ENCODE peak calls at places on chromosomes 16 and 17, in nine cellular contexts. One of them, this sample, is unnamed.

GRCh38 chr16:84614914-84615813 is 2.7 kb downstream of the COTL1 start:
- DNase-seq in AG04450: no peak
- DNase-seq in upper lobe of right lung: no peak
- DNase-seq in mammary epithelial cell: no peak
- DNase-seq in gastrocnemius medialis: no peak
- DNase-seq in HepG2: no peak
- DNase-seq in breast epithelium: no peak
- DNase-seq in cardiac muscle cell: no peak
- DNase-seq in A549: no peak
- DNase-seq in this sample: no peak

GRCh38 chr17:3681565-3681964 is 13.0 kb downstream of the EMC6 start:
- DNase-seq in AG04450: no peak
- DNase-seq in upper lobe of right lung: no peak
- DNase-seq in mammary epithelial cell: no peak
- DNase-seq in gastrocnemius medialis: no peak
- DNase-seq in HepG2: no peak
- DNase-seq in breast epithelium: no peak
- DNase-seq in cardiac muscle cell: no peak
- DNase-seq in A549: no peak
- DNase-seq in this sample: no peak

GRCh38 chr17:39332092-39332491 is 69.3 kb downstream of the FBXL20 start:
- DNase-seq in AG04450: no peak
- DNase-seq in upper lobe of right lung: no peak
- DNase-seq in mammary epithelial cell: no peak
- DNase-seq in gastrocnemius medialis: no peak
- DNase-seq in HepG2: no peak
- DNase-seq in breast epithelium: no peak
- DNase-seq in cardiac muscle cell: no peak
- DNase-seq in A549: no peak
- DNase-seq in this sample: no peak

GRCh38 chr17:74865504-74866197 is 6.0 kb upstream of the GRIN2C start:
- DNase-seq in AG04450: no peak
- DNase-seq in upper lobe of right lung: no peak
- DNase-seq in mammary epithelial cell: no peak
- DNase-seq in gastrocnemius medialis: no peak
- DNase-seq in HepG2: no peak
- DNase-seq in breast epithelium: no peak
- DNase-seq in cardiac muscle cell: no peak
- DNase-seq in A549: no peak
- DNase-seq in this sample: no peak

GRCh38 chr17:13076905-13077304 is 59.1 kb upstream of the ELAC2 start:
- DNase-seq in AG04450: no peak
- DNase-seq in upper lobe of right lung: no peak
- DNase-seq in mammary epithelial cell: no peak
- DNase-seq in gastrocnemius medialis: no peak
- DNase-seq in HepG2: no peak
- DNase-seq in breast epithelium: no peak
- DNase-seq in cardiac muscle cell: no peak
- DNase-seq in A549: no peak
- DNase-seq in this sample: no peak

GRCh38 chr16:87602005-87602790 is at the start of gene JPH3:
- DNase-seq in AG04450: no peak
- DNase-seq in upper lobe of right lung: no peak
- DNase-seq in mammary epithelial cell: no peak
- DNase-seq in gastrocnemius medialis: no peak
- DNase-seq in HepG2: no peak
- DNase-seq in breast epithelium: no peak
- DNase-seq in cardiac muscle cell: peak; percentile 82
- DNase-seq in A549: no peak
- DNase-seq in this sample: no peak

GRCh38 chr16:3611145-3611977 is at the start of gene SLX4:
- DNase-seq in AG04450: peak; percentile 61
- DNase-seq in upper lobe of right lung: peak; percentile 96
- DNase-seq in mammary epithelial cell: peak; percentile 88
- DNase-seq in gastrocnemius medialis: peak; percentile 86
- DNase-seq in HepG2: peak; percentile 84
- DNase-seq in breast epithelium: peak; percentile 86
- DNase-seq in cardiac muscle cell: peak; percentile 96
- DNase-seq in A549: peak; percentile 98
- DNase-seq in this sample: peak; percentile 84

GRCh38 chr16:67562526-67562917 is at the start of gene CTCF:
- DNase-seq in AG04450: no peak
- DNase-seq in upper lobe of right lung: peak; percentile 95
- DNase-seq in mammary epithelial cell: peak; percentile 70
- DNase-seq in gastrocnemius medialis: peak; percentile 81
- DNase-seq in HepG2: peak; percentile 70
- DNase-seq in breast epithelium: no peak
- DNase-seq in cardiac muscle cell: peak; percentile 92
- DNase-seq in A549: peak; percentile 62
- DNase-seq in this sample: peak; percentile 75

GRCh38 chr16:9334091-9334490 is 242.6 kb downstream of the HAPSTR1 start:
- DNase-seq in AG04450: no peak
- DNase-seq in upper lobe of right lung: no peak
- DNase-seq in mammary epithelial cell: no peak
- DNase-seq in gastrocnemius medialis: no peak
- DNase-seq in HepG2: no peak
- DNase-seq in breast epithelium: no peak
- DNase-seq in cardiac muscle cell: no peak
- DNase-seq in A549: no peak
- DNase-seq in this sample: no peak

GRCh38 chr16:68284847-68285246 is 20.5 kb downstream of the SLC7A6 start:
- DNase-seq in AG04450: no peak
- DNase-seq in upper lobe of right lung: no peak
- DNase-seq in mammary epithelial cell: no peak
- DNase-seq in gastrocnemius medialis: no peak
- DNase-seq in HepG2: no peak
- DNase-seq in breast epithelium: no peak
- DNase-seq in cardiac muscle cell: no peak
- DNase-seq in A549: no peak
- DNase-seq in this sample: no peak

GRCh38 chr16:11202260-11203091 is 53.5 kb downstream of the SOCS1 start:
- DNase-seq in AG04450: no peak
- DNase-seq in upper lobe of right lung: no peak
- DNase-seq in mammary epithelial cell: no peak
- DNase-seq in gastrocnemius medialis: no peak
- DNase-seq in HepG2: no peak
- DNase-seq in breast epithelium: no peak
- DNase-seq in cardiac muscle cell: no peak
- DNase-seq in A549: no peak
- DNase-seq in this sample: peak; percentile 48

GRCh38 chr17:41334385-41334784 is 16.2 kb downstream of the KRT33A start:
- DNase-seq in AG04450: no peak
- DNase-seq in upper lobe of right lung: no peak
- DNase-seq in mammary epithelial cell: no peak
- DNase-seq in gastrocnemius medialis: no peak
- DNase-seq in HepG2: no peak
- DNase-seq in breast epithelium: no peak
- DNase-seq in cardiac muscle cell: no peak
- DNase-seq in A549: no peak
- DNase-seq in this sample: no peak

GRCh38 chr17:49575524-49576120 is at the start of gene NXPH3:
- DNase-seq in AG04450: no peak
- DNase-seq in upper lobe of right lung: peak; percentile 87
- DNase-seq in mammary epithelial cell: peak; percentile 59
- DNase-seq in gastrocnemius medialis: peak; percentile 54
- DNase-seq in HepG2: peak; percentile 47
- DNase-seq in breast epithelium: peak; percentile 32
- DNase-seq in cardiac muscle cell: peak; percentile 85
- DNase-seq in A549: peak; percentile 79
- DNase-seq in this sample: peak; percentile 35

GRCh38 chr16:46884513-46885293 is 541 bp downstream of the GPT2 start:
- DNase-seq in AG04450: no peak
- DNase-seq in upper lobe of right lung: no peak
- DNase-seq in mammary epithelial cell: peak; percentile 36
- DNase-seq in gastrocnemius medialis: no peak
- DNase-seq in HepG2: no peak
- DNase-seq in breast epithelium: no peak
- DNase-seq in cardiac muscle cell: peak; percentile 22
- DNase-seq in A549: no peak
- DNase-seq in this sample: no peak

GRCh38 chr17:51725185-51725584 is 433.3 kb downstream of the CA10 start:
- DNase-seq in AG04450: no peak
- DNase-seq in upper lobe of right lung: no peak
- DNase-seq in mammary epithelial cell: no peak
- DNase-seq in gastrocnemius medialis: no peak
- DNase-seq in HepG2: no peak
- DNase-seq in breast epithelium: no peak
- DNase-seq in cardiac muscle cell: no peak
- DNase-seq in A549: no peak
- DNase-seq in this sample: no peak

GRCh38 chr16:53457670-53458069 is 23.4 kb downstream of the RBL2 start:
- DNase-seq in AG04450: no peak
- DNase-seq in upper lobe of right lung: no peak
- DNase-seq in mammary epithelial cell: peak; percentile 29
- DNase-seq in gastrocnemius medialis: no peak
- DNase-seq in HepG2: no peak
- DNase-seq in breast epithelium: no peak
- DNase-seq in cardiac muscle cell: no peak
- DNase-seq in A549: no peak
- DNase-seq in this sample: no peak

GRCh38 chr16:66979011-66979717 is 9.2 kb upstream of the CES4A start:
- DNase-seq in AG04450: no peak
- DNase-seq in upper lobe of right lung: peak; percentile 87
- DNase-seq in mammary epithelial cell: no peak
- DNase-seq in gastrocnemius medialis: no peak
- DNase-seq in HepG2: no peak
- DNase-seq in breast epithelium: no peak
- DNase-seq in cardiac muscle cell: no peak
- DNase-seq in A549: no peak
- DNase-seq in this sample: no peak

DNA sequence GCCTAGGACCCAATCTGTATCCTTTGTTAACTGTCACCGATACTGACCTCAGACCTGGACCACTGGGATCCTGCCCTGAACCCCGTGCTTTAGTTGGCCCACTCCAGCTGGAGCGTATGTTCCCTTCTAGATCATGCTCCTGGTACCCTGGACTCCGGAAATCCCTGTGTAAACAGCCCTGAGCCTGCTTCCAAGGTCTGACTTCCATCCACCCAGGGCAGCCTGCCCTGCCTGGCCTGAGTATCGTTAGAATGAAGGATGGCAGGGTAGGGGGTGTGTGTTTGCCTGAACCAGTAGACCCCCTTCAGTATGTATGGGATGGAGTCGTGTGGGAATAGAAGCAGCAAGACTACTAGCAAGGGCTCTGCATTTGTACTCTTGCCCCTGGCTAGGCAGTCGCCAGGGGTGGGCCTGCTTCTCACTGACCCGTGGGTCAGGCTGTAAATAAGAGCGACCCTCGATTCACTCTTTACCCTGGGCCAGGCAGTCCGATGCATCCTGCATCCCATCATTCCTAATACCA is 691 bp upstream of the TMEM98 start:
- DNase-seq in AG04450: no peak
- DNase-seq in upper lobe of right lung: no peak
- DNase-seq in mammary epithelial cell: no peak
- DNase-seq in gastrocnemius medialis: no peak
- DNase-seq in HepG2: peak; percentile 76
- DNase-seq in breast epithelium: no peak
- DNase-seq in cardiac muscle cell: no peak
- DNase-seq in A549: no peak
- DNase-seq in this sample: no peak
- H3K4me3 ChIP-seq in AG04450: peak overlapping the region; percentile 68
- H3K4me3 ChIP-seq in upper lobe of right lung: peak overlapping the region; percentile 56
- H3K4me3 ChIP-seq in mammary epithelial cell: peak overlapping the region; percentile 34
- H3K4me3 ChIP-seq in gastrocnemius medialis: peak overlapping the region; percentile 42
- H3K4me3 ChIP-seq in HepG2: peak overlapping the region; percentile 82
- H3K4me3 ChIP-seq in breast epithelium: peak overlapping the region; percentile 64
- H3K4me3 ChIP-seq in cardiac muscle cell: peak overlapping the region; percentile 97
- H3K4me3 ChIP-seq in A549: peak overlapping the region; percentile 97
- H3K4me3 ChIP-seq in this sample: peak overlapping the region; percentile 71

GRCh38 chr16:77745972-77746371 is 23.7 kb downstream of the NUDT7 start:
- DNase-seq in AG04450: peak; percentile 38
- DNase-seq in upper lobe of right lung: no peak
- DNase-seq in mammary epithelial cell: no peak
- DNase-seq in gastrocnemius medialis: no peak
- DNase-seq in HepG2: no peak
- DNase-seq in breast epithelium: no peak
- DNase-seq in cardiac muscle cell: no peak
- DNase-seq in A549: no peak
- DNase-seq in this sample: peak; percentile 3

GRCh38 chr16:77748426-77748825 is 26.1 kb downstream of the NUDT7 start:
- DNase-seq in AG04450: no peak
- DNase-seq in upper lobe of right lung: no peak
- DNase-seq in mammary epithelial cell: no peak
- DNase-seq in gastrocnemius medialis: no peak
- DNase-seq in HepG2: no peak
- DNase-seq in breast epithelium: no peak
- DNase-seq in cardiac muscle cell: no peak
- DNase-seq in A549: no peak
- DNase-seq in this sample: no peak

GRCh38 chr16:77744136-77744535 is 21.8 kb downstream of the NUDT7 start:
- DNase-seq in AG04450: peak; percentile 44
- DNase-seq in upper lobe of right lung: no peak
- DNase-seq in mammary epithelial cell: no peak
- DNase-seq in gastrocnemius medialis: no peak
- DNase-seq in HepG2: no peak
- DNase-seq in breast epithelium: no peak
- DNase-seq in cardiac muscle cell: no peak
- DNase-seq in A549: no peak
- DNase-seq in this sample: no peak

DNA sequence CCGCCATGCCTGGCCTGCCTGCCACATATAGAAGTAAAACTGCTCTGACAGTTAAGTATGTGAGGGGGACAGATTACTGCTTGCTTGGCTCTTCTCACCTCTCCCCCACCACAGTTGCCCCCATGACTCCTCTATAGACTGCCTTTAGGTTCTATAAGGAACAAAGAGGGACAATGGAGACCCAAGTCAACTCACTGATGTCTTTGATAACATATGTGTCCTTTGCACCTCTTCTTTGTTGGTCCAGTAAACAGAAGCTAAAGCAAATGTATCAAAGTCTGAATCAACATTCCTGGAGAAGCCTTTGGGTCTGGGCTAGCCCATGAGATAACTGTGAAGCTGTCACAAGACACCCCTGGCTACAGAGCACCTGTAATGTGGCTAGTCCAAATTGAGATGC is 27.1 kb downstream of the NUDT7 start:
- DNase-seq in AG04450: no peak
- DNase-seq in upper lobe of right lung: no peak
- DNase-seq in mammary epithelial cell: no peak
- DNase-seq in gastrocnemius medialis: no peak
- DNase-seq in HepG2: peak; percentile 93
- DNase-seq in breast epithelium: no peak
- DNase-seq in cardiac muscle cell: no peak
- DNase-seq in A549: no peak
- DNase-seq in this sample: no peak
- TF ChIP-seq CTCF in AG04450: no peak
- TF ChIP-seq CTCF in upper lobe of right lung: no peak
- TF ChIP-seq CTCF in mammary epithelial cell: no peak
- TF ChIP-seq CTCF in gastrocnemius medialis: no peak
- TF ChIP-seq CTCF in HepG2: no peak
- TF ChIP-seq CTCF in breast epithelium: no peak
- TF ChIP-seq CTCF in cardiac muscle cell: no peak
- TF ChIP-seq CTCF in A549: no peak
- TF ChIP-seq CTCF in this sample: no peak

GRCh38 chr17:44807817-44808155 is 22.3 kb downstream of the GJC1 start:
- DNase-seq in AG04450: no peak
- DNase-seq in upper lobe of right lung: no peak
- DNase-seq in mammary epithelial cell: no peak
- DNase-seq in gastrocnemius medialis: no peak
- DNase-seq in HepG2: no peak
- DNase-seq in breast epithelium: no peak
- DNase-seq in cardiac muscle cell: no peak
- DNase-seq in A549: no peak
- DNase-seq in this sample: no peak
- H3K4me3 ChIP-seq in AG04450: no peak overlapping the region
- H3K4me3 ChIP-seq in upper lobe of right lung: no peak overlapping the region
- H3K4me3 ChIP-seq in mammary epithelial cell: no peak overlapping the region
- H3K4me3 ChIP-seq in gastrocnemius medialis: no peak overlapping the region
- H3K4me3 ChIP-seq in HepG2: no peak overlapping the region
- H3K4me3 ChIP-seq in breast epithelium: no peak overlapping the region
- H3K4me3 ChIP-seq in cardiac muscle cell: no peak overlapping the region
- H3K4me3 ChIP-seq in A549: no peak overlapping the region
- H3K4me3 ChIP-seq in this sample: no peak overlapping the region

GRCh38 chr17:35142467-35142796 is 329 bp upstream of the NLE1 start:
- DNase-seq in AG04450: no peak
- DNase-seq in upper lobe of right lung: no peak
- DNase-seq in mammary epithelial cell: no peak
- DNase-seq in gastrocnemius medialis: no peak
- DNase-seq in HepG2: no peak
- DNase-seq in breast epithelium: no peak
- DNase-seq in cardiac muscle cell: no peak
- DNase-seq in A549: no peak
- DNase-seq in this sample: no peak
- TF ChIP-seq CTCF in AG04450: no peak
- TF ChIP-seq CTCF in upper lobe of right lung: no peak
- TF ChIP-seq CTCF in mammary epithelial cell: no peak
- TF ChIP-seq CTCF in gastrocnemius medialis: no peak
- TF ChIP-seq CTCF in HepG2: no peak
- TF ChIP-seq CTCF in breast epithelium: no peak
- TF ChIP-seq CTCF in cardiac muscle cell: no peak
- TF ChIP-seq CTCF in A549: no peak
- TF ChIP-seq CTCF in this sample: no peak

This sample was measured in fibroblast of the aortic adventitia.